ENCODE peak calls at places on chromosomes 13 and 19, in four cellular contexts. I is AG04449, A is mammary epithelial cell, Q is AG04450. E is an unnamed sample.

GRCh38 chr13:91046715-91047327 is 300.7 kb upstream of the MIR17HG start:
- DNase-seq in I (no peak), A (no peak), Q (no peak), E (no peak)

GRCh38 chr13:112962396-112962795 is 6.6 kb upstream of the MCF2L start:
- DNase-seq in I (no peak), A (no peak), Q (no peak), E (no peak)

GRCh38 chr13:21934309-21934708 is 263.4 kb downstream of the FGF9 start:
- DNase-seq in I (no peak), A (no peak), Q (no peak), E (no peak)

GRCh38 chr19:3899531-3900294 is 19.2 kb downstream of the ATCAY start:
- DNase-seq in I (no peak), A (no peak), Q (no peak), E (no peak)

GRCh38 chr19:1279261-1279660 is 3.9 kb downstream of the FAM174C start:
- DNase-seq in I (no peak), A (no peak), Q (no peak), E (no peak)

GRCh38 chr13:109345433-109345941 is 440.9 kb downstream of the IRS2 start:
- DNase-seq in I (no peak), A (peak), Q (no peak), E (no peak)

GRCh38 chr19:47229674-47230121 is 1.3 kb downstream of the BBC3 start:
- DNase-seq in I (no peak), A (no peak), Q (no peak), E (no peak)

GRCh38 chr19:58380037-58380735 is 644 bp downstream of the ZNF837 start:
- DNase-seq in I (no peak), A (peak), Q (no peak), E (no peak)

DNA sequence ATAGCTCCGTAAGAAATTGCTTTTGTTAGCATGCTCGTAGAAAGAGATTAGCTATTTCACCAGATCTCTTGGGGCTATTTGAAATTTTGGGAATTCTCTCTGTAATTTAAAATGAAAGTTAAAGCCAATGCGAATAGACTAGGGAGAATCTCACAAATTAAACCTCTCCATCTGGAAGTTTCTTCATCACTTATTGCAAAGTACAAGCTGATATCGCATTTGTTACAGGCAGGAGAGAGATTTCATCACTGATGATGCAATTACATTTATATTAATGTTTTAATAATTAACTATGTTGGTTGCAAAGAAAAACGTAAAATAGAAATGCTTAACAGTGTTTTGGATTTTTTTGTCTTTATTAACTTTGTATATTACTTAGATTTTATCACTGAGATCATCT is 12.9 kb upstream of the DACH1 start:
- DNase-seq in I (no peak), A (no peak), Q (no peak), E (no peak)
- H3K4me3 ChIP-seq in I (no peak), A (no peak), Q (no peak), E (no peak)

GRCh38 chr13:99434258-99434788 is 66.9 kb upstream of the TM9SF2 start:
- DNase-seq in I (no peak), A (no peak), Q (no peak), E (no peak)
- TF ChIP-seq CTCF in I (no peak), A (no peak), Q (no peak), E (no peak)

GRCh38 chr19:53828531-53828930 is 4.4 kb upstream of the NLRP12 start:
- DNase-seq in I (no peak), A (no peak), Q (no peak), E (no peak)

GRCh38 chr19:53823380-53824120 is 564 bp downstream of the NLRP12 start:
- DNase-seq in I (no peak), A (no peak), Q (no peak), E (no peak)

GRCh38 chr19:53818756-53819155 is 5.4 kb downstream of the NLRP12 start:
- DNase-seq in I (no peak), A (no peak), Q (no peak), E (no peak)

DNA sequence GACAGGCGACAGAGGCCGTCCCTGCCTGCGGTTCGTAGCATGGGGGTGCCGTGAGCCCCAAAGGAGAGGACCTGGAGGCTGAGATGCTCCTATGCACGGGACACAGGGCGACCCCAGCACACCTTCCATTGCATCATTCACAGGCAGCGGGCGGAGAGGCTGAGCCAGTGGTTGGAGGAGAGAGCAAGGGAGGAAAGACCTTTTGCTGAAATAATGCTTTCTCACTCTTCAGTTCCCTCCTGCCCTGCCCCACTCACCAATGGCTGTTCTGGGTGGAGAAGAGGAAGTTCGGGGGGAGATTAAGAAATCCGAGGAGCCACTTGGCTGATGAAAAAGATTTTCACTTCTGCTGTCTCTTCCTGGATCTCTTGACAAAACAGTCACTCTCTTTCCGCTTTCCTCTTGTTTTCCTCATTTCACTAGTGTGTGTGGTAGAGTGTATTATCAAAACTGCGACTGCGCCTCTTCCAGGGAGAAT is at the start of gene NLRP12:
- DNase-seq in I (no peak), A (no peak), Q (no peak), E (no peak)
- H3K4me3 ChIP-seq in I (no peak), A (no peak), Q (no peak), E (no peak)

DNA sequence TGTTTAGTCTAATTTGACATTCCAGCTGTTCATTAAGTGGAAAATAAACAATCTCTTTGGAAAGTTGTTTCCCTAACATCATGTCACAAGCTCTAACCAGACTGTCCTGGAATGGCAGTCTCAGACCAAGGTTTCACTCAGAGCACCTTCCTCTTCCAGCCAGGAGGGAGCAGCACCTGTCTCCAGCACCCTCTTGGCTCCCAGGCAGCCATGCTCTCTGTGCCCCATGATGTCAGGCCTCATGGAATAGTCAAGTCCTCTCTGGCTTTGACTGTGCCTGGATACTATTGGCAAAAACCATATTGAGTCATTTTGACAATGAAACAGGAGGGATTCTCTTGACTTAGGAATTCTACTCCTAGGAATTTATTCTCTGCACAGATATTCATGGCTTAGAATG is 171.4 kb downstream of the OXGR1 start:
- DNase-seq in I (no peak), A (peak), Q (no peak), E (no peak)
- TF ChIP-seq CTCF in I (no peak), A (peak), Q (no peak), E (no peak)

E was measured in HFF-Myc.